ENCODE peak calls at places on chromosomes 2 and 18, in seven cellular contexts. H, A, C, K, X, E and M are unnamed samples.

GRCh38 chr2:84697895-84698294 is 181.6 kb downstream of the DNAH6 start:
- DNase-seq in H (peak; percentile 37), A (no peak), C (no peak), K (no peak), X (no peak), E (no peak), M (no peak)

GRCh38 chr2:185955050-185955449 is 216.4 kb downstream of the FSIP2 start:
- DNase-seq in H (no peak), A (no peak), C (no peak), K (no peak), X (no peak), E (no peak), M (no peak)

GRCh38 chr18:77737412-77737811 is 487.8 kb downstream of the GALR1 start:
- DNase-seq in H (no peak), A (no peak), C (no peak), K (no peak), X (no peak), E (no peak), M (no peak)

GRCh38 chr2:141534671-141535359 is 596.0 kb downstream of the LRP1B start:
- DNase-seq in H (no peak), A (no peak), C (no peak), K (no peak), X (no peak), E (no peak), M (no peak)

GRCh38 chr18:26803643-26804042 is 61.9 kb downstream of the AQP4 start:
- DNase-seq in H (no peak), A (no peak), C (no peak), K (no peak), X (no peak), E (no peak), M (no peak)

GRCh38 chr2:241315879-241316700 is at the start of gene SEPTIN2:
- DNase-seq in H (peak; percentile 12), A (no peak), C (peak; percentile 39), K (peak; percentile 94), X (no peak), E (peak; percentile 80), M (peak; percentile 83)

GRCh38 chr2:38377501-38378258 is 607 bp upstream of the ATL2 start:
- DNase-seq in H (peak; percentile 60), A (no peak), C (no peak), K (no peak), X (no peak), E (no peak), M (no peak)

GRCh38 chr18:47150824-47151366 is 595 bp upstream of the HDHD2 start:
- DNase-seq in H (peak; percentile 1), A (peak; percentile 48), C (no peak), K (no peak), X (no peak), E (no peak), M (no peak)

GRCh38 chr2:103980401-103980800 is 873.5 kb upstream of the POU3F3 start:
- DNase-seq in H (no peak), A (no peak), C (no peak), K (no peak), X (no peak), E (no peak), M (no peak)

GRCh38 chr2:239439383-239440315 is 38.8 kb upstream of the HDAC4 start:
- DNase-seq in H (no peak), A (no peak), C (no peak), K (no peak), X (no peak), E (peak; percentile 30), M (no peak)

GRCh38 chr2:233210843-233211600 is 40.5 kb upstream of the ATG16L1 start:
- DNase-seq in H (peak; percentile 95), A (peak; percentile 84), C (no peak), K (peak; percentile 93), X (no peak), E (peak; percentile 96), M (no peak)
- H3K27ac ChIP-seq in H (peak overlapping the region; percentile 62), A (no peak overlapping the region), C (peak overlapping the region; percentile 38), K (no peak overlapping the region), X (no peak overlapping the region), E (peak overlapping the region; percentile 94), M (no peak overlapping the region)

DNA sequence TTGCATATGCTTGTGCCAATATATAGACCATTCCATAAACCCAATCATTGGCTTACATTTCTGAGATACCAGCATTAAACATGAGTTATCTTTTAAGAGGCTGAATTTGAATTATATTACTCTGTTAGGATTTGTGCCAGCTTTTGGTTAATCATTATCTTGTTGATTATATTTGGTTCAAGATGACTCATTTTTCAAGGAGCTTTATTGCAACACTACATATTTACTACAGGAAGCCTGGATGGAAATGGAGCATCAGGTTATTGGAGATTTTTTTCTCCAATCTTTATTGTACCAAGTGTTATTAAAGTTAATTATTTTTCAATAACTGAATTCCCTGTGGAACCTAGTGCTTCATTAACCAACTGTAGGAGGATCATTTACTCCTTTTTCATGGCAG is 26.4 kb downstream of the EML4 start:
- DNase-seq in H (peak; percentile 92), A (no peak), C (no peak), K (no peak), X (no peak), E (no peak), M (no peak)
- H3K27ac ChIP-seq in H (peak overlapping the region; percentile 10), A (no peak overlapping the region), C (no peak overlapping the region), K (no peak overlapping the region), X (no peak overlapping the region), E (no peak overlapping the region), M (no peak overlapping the region)

GRCh38 chr2:15726321-15727057 is 134.8 kb downstream of the DDX1 start:
- DNase-seq in H (no peak), A (no peak), C (no peak), K (no peak), X (no peak), E (no peak), M (no peak)
- H3K27ac ChIP-seq in H (no peak overlapping the region), A (no peak overlapping the region), C (no peak overlapping the region), K (no peak overlapping the region), X (no peak overlapping the region), E (no peak overlapping the region), M (no peak overlapping the region)

DNA sequence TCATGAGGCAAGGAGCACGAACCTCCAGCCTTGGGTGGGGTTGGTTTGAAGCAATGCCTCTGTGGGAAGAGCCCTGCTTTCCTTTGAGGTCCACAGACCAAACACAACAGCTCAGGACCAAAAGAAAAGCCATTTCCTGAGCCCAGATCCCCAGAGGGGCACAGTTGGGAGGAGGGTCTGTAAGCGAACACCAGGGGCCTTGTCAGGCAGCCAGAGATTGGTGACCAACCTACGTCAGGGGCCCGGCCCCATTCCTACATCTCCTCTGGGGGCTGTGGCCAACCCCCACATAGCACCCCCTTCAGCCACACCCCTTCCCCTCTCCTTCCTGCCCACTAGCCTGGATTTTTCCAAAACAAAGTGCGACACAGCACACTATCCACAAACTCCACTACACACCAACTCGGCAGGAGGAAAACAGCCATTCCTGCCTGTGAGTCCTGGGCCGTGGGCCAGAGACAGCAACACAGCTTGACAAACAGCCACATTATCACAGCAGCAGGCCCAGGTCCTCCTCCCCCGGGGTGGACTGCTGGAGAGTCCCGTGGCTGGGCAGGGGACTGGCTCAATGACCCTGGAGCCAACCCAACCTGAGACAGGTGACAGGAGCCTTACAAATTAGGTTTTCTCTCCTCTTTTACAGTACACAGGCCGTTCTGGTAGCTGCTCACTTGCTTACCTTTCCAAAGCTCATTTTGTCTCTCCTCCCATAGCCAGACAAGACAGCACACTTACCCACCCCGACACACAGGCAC is 98.8 kb downstream of the TNS1 start:
- DNase-seq in H (no peak), A (peak; percentile 87), C (no peak), K (peak; percentile 90), X (no peak), E (no peak), M (no peak)
- H3K27ac ChIP-seq in H (no peak overlapping the region), A (peak overlapping the region; percentile 89), C (peak overlapping the region; percentile 100), K (peak overlapping the region; percentile 78), X (no peak overlapping the region), E (no peak overlapping the region), M (no peak overlapping the region)